ENCODE peak calls at places on chromosomes 11 and 22, in four cellular contexts. Z is sciatic nerve, G is hypothalamus, O is iPS-NIHi11. N is an unnamed sample.

GRCh38 chr11:74474316-74474715 is 7.0 kb upstream of the KCNE3 start:
- DNase-seq in Z (no peak), G (no peak), O (no peak), N (no peak)

GRCh38 chr22:37021710-37022482 is 2.4 kb downstream of the MPST start:
- DNase-seq in Z (peak), G (peak), O (peak), N (no peak)

GRCh38 chr22:19620742-19621371 is 93.4 kb upstream of the SEPTIN5 start:
- DNase-seq in Z (no peak), G (no peak), O (no peak), N (no peak)

GRCh38 chr11:134382257-134382656 is 29.8 kb downstream of the B3GAT1 start:
- DNase-seq in Z (no peak), G (no peak), O (no peak), N (no peak)

GRCh38 chr11:17673951-17674350 is 45.4 kb upstream of the MYOD1 start:
- DNase-seq in Z (no peak), G (no peak), O (no peak), N (no peak)

GRCh38 chr22:44625981-44626687 is 75.9 kb upstream of the PRR5 start:
- DNase-seq in Z (peak), G (peak), O (peak), N (peak)

GRCh38 chr11:118306556-118306955 is 2.0 kb downstream of the CD3E start:
- DNase-seq in Z (no peak), G (no peak), O (no peak), N (no peak)

GRCh38 chr22:20412474-20413216 is 18.7 kb downstream of the ZNF74 start:
- DNase-seq in Z (no peak), G (no peak), O (no peak), N (no peak)

GRCh38 chr11:72643547-72643946 is 30.7 kb downstream of the PDE2A start:
- DNase-seq in Z (peak), G (no peak), O (no peak), N (peak)

GRCh38 chr11:104028476-104028875 is 8.0 kb upstream of the DDI1 start:
- DNase-seq in Z (no peak), G (no peak), O (no peak), N (no peak)

GRCh38 chr11:44613081-44613628 is 47.7 kb downstream of the CD82 start:
- DNase-seq in Z (no peak), G (no peak), O (no peak), N (no peak)

GRCh38 chr11:117442869-117443239 is 115.2 kb downstream of the CEP164 start:
- DNase-seq in Z (no peak), G (no peak), O (no peak), N (no peak)

GRCh38 chr11:121389651-121390050 is 62.5 kb upstream of the SORL1 start:
- DNase-seq in Z (no peak), G (peak), O (peak), N (peak)

GRCh38 chr11:12817681-12818332 is 143.6 kb downstream of the TEAD1 start:
- DNase-seq in Z (no peak), G (no peak), O (no peak), N (no peak)

GRCh38 chr11:747176-748006 is at the start of gene TALDO1:
- DNase-seq in Z (peak), G (peak), O (peak), N (peak)

GRCh38 chr11:14587203-14587602 is 56.4 kb upstream of the PDE3B start:
- DNase-seq in Z (no peak), G (no peak), O (no peak), N (no peak)

GRCh38 chr11:84906995-84907394 is 720.1 kb downstream of the DLG2 start:
- DNase-seq in Z (no peak), G (no peak), O (no peak), N (no peak)

GRCh38 chr11:20015529-20016427 is 144.5 kb downstream of the DBX1 start:
- DNase-seq in Z (no peak), G (no peak), O (no peak), N (no peak)

GRCh38 chr11:79617561-79617960 is 176.7 kb upstream of the TENM4 start:
- DNase-seq in Z (no peak), G (no peak), O (no peak), N (no peak)

GRCh38 chr22:27195104-27195503 is 537.7 kb downstream of the MIAT start:
- DNase-seq in Z (no peak), G (no peak), O (no peak), N (no peak)

GRCh38 chr11:78202733-78203167 is 14.0 kb downstream of the USP35 start:
- DNase-seq in Z (no peak), G (no peak), O (no peak), N (no peak)

GRCh38 chr11:10758959-10759358 is 7.9 kb downstream of the CTR9 start:
- DNase-seq in Z (no peak), G (no peak), O (no peak), N (no peak)

GRCh38 chr11:105821781-105822180 is 200.3 kb downstream of the MSANTD4 start:
- DNase-seq in Z (no peak), G (no peak), O (no peak), N (no peak)

GRCh38 chr22:26597026-26597425 is 7.1 kb upstream of the TPST2 start:
- DNase-seq in Z (no peak), G (no peak), O (no peak), N (no peak)

GRCh38 chr11:11163256-11163655 is 189.8 kb downstream of the CSNK2A3 start:
- DNase-seq in Z (no peak), G (no peak), O (peak), N (no peak)

GRCh38 chr11:12088047-12088481 is 22.3 kb upstream of the MICAL2 start:
- DNase-seq in Z (peak), G (peak), O (no peak), N (no peak)

GRCh38 chr11:73237471-73238290 is 19.6 kb downstream of the P2RY2 start:
- DNase-seq in Z (no peak), G (no peak), O (no peak), N (no peak)

GRCh38 chr11:66172146-66172545 is 96.3 kb upstream of the RAB1B start:
- DNase-seq in Z (no peak), G (no peak), O (no peak), N (no peak)

GRCh38 chr11:59417023-59417422 is 9.2 kb downstream of the OR5A2 start:
- DNase-seq in Z (no peak), G (no peak), O (no peak), N (no peak)

GRCh38 chr22:26617251-26618199 is at the start of gene CRYBB1:
- DNase-seq in Z (no peak), G (no peak), O (peak), N (no peak)

GRCh38 chr11:128906185-128907065 is 15.3 kb downstream of the KCNJ5 start:
- DNase-seq in Z (no peak), G (no peak), O (no peak), N (no peak)

GRCh38 chr11:7089328-7090251 is 792 bp downstream of the RBMXL2 start:
- DNase-seq in Z (peak), G (no peak), O (no peak), N (no peak)

GRCh38 chr11:110028904-110029303 is 64.3 kb upstream of the ZC3H12C start:
- DNase-seq in Z (no peak), G (no peak), O (no peak), N (no peak)

GRCh38 chr11:1740786-1741530 is 9.4 kb downstream of the IFITM10 start:
- DNase-seq in Z (peak), G (no peak), O (no peak), N (no peak)

GRCh38 chr11:15159085-15159484 is 44.4 kb downstream of the INSC start:
- DNase-seq in Z (no peak), G (no peak), O (peak), N (no peak)

N was measured in occipital lobe.